ENCODE peak calls at places on chromosome 3, in five cellular contexts. H, X, L, E and P are unnamed samples.

GRCh38 chr3:129690406-129690805 is 83.9 kb upstream of the PLXND1 start:
- DNase-seq in H (no peak), X (peak), L (peak), E (peak), P (peak)

GRCh38 chr3:117059990-117060338 is 350.4 kb downstream of the TUSC7 start:
- DNase-seq in H (no peak), X (no peak), L (no peak), E (no peak), P (no peak)

GRCh38 chr3:63908081-63908736 is 4.0 kb downstream of the SCAANT1 start:
- DNase-seq in H (no peak), X (peak), L (no peak), E (no peak), P (peak)

GRCh38 chr3:11563749-11564148 is 80.0 kb downstream of the VGLL4 start:
- DNase-seq in H (no peak), X (no peak), L (no peak), E (no peak), P (no peak)

GRCh38 chr3:179565496-179565895 is 2.8 kb downstream of the ACTL6A start:
- DNase-seq in H (no peak), X (no peak), L (no peak), E (peak), P (no peak)

GRCh38 chr3:59563072-59563605 is 513.3 kb upstream of the CFAP20DC start:
- DNase-seq in H (no peak), X (no peak), L (no peak), E (no peak), P (no peak)

GRCh38 chr3:67362686-67363085 is 291.7 kb downstream of the SUCLG2 start:
- DNase-seq in H (no peak), X (peak), L (peak), E (no peak), P (no peak)

GRCh38 chr3:43316783-43317460 is 30.6 kb downstream of the SNRK start:
- DNase-seq in H (no peak), X (peak), L (peak), E (no peak), P (no peak)

GRCh38 chr3:11825271-11825670 is 21.4 kb downstream of the TAMM41 start:
- DNase-seq in H (no peak), X (no peak), L (no peak), E (no peak), P (no peak)

GRCh38 chr3:110138966-110139555 is 801.7 kb upstream of the DPPA4 start:
- DNase-seq in H (no peak), X (no peak), L (no peak), E (no peak), P (no peak)

GRCh38 chr3:24496529-24497482 is 2.2 kb upstream of the THRB start:
- DNase-seq in H (peak), X (peak), L (no peak), E (no peak), P (peak)

GRCh38 chr3:141386080-141386594 is 17.8 kb downstream of the ZBTB38 start:
- DNase-seq in H (no peak), X (no peak), L (no peak), E (no peak), P (no peak)

GRCh38 chr3:50136714-50137405 is 18.3 kb upstream of the SEMA3F start:
- DNase-seq in H (no peak), X (no peak), L (no peak), E (no peak), P (no peak)

GRCh38 chr3:30554317-30554690 is 52.1 kb upstream of the TGFBR2 start:
- DNase-seq in H (no peak), X (no peak), L (no peak), E (no peak), P (no peak)

GRCh38 chr3:71998995-71999673 is 214.2 kb upstream of the PROK2 start:
- DNase-seq in H (no peak), X (no peak), L (no peak), E (no peak), P (no peak)

GRCh38 chr3:52404391-52404790 is 40.5 kb downstream of the SEMA3G start:
- DNase-seq in H (no peak), X (no peak), L (no peak), E (no peak), P (no peak)

GRCh38 chr3:57059416-57059815 is 1.0 kb upstream of the SPATA12 start:
- DNase-seq in H (no peak), X (no peak), L (no peak), E (no peak), P (no peak)

GRCh38 chr3:97821413-97821809 is 400 bp upstream of the CRYBG3 start:
- DNase-seq in H (peak), X (no peak), L (peak), E (no peak), P (peak)

GRCh38 chr3:81005992-81006391 is 755.5 kb downstream of the GBE1 start:
- DNase-seq in H (no peak), X (no peak), L (no peak), E (no peak), P (no peak)

GRCh38 chr3:187342255-187342654 is 25.9 kb upstream of the RTP4 start:
- DNase-seq in H (no peak), X (no peak), L (no peak), E (no peak), P (no peak)

GRCh38 chr3:13171704-13172643 is 98.7 kb upstream of the IQSEC1 start:
- DNase-seq in H (no peak), X (no peak), L (no peak), E (no peak), P (no peak)

GRCh38 chr3:45608296-45608695 is 13.7 kb downstream of the LIMD1 start:
- DNase-seq in H (no peak), X (no peak), L (no peak), E (no peak), P (no peak)

GRCh38 chr3:121491683-121492082 is 54.1 kb downstream of the POLQ start:
- DNase-seq in H (no peak), X (no peak), L (no peak), E (no peak), P (no peak)

GRCh38 chr3:155670320-155670719 is 74.6 kb downstream of the PLCH1 start:
- DNase-seq in H (no peak), X (no peak), L (no peak), E (no peak), P (no peak)

GRCh38 chr3:190586631-190587000 is 72.7 kb downstream of the IL1RAP start:
- DNase-seq in H (no peak), X (no peak), L (no peak), E (no peak), P (no peak)

GRCh38 chr3:39644176-39644575 is 165.2 kb upstream of the MYRIP start:
- DNase-seq in H (no peak), X (no peak), L (no peak), E (no peak), P (no peak)

GRCh38 chr3:16704938-16705337 is 99.7 kb upstream of the DAZL start:
- DNase-seq in H (no peak), X (no peak), L (no peak), E (no peak), P (no peak)

GRCh38 chr3:7543294-7543693 is 682.4 kb downstream of the GRM7 start:
- DNase-seq in H (no peak), X (no peak), L (no peak), E (no peak), P (no peak)
- TF ChIP-seq SUZ12 in H (no peak), X (no peak), L (no peak), E (no peak), P (no peak)

GRCh38 chr3:143283432-143284128 is 164.0 kb downstream of the CHST2 start:
- DNase-seq in H (no peak), X (no peak), L (no peak), E (no peak), P (no peak)
- TF ChIP-seq SUZ12 in H (no peak), X (no peak), L (no peak), E (no peak), P (no peak)

GRCh38 chr3:105385868-105386508 is 19.3 kb downstream of the ALCAM start:
- DNase-seq in H (no peak), X (no peak), L (no peak), E (no peak), P (no peak)
- TF ChIP-seq SUZ12 in H (no peak), X (no peak), L (no peak), E (no peak), P (no peak)

DNA sequence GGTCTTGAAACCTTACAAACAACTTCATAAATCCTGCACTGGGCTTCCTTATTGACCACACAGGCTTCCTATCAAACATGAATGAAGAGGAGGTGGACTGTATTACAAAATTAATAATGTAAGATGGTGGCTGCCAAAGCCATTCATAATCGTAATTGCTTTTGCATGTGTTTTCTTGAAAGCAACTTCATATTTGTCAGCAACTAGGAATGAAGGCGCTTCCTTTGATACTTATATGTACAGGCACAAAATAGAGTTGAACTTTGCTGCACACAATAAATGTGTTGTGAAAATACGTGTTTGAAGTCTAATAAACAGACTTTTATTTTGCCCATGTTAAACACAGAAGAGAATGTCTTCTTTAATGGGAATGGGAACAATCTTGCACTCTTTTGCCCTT is 72.1 kb upstream of the OXTR start:
- DNase-seq in H (no peak), X (no peak), L (no peak), E (no peak), P (no peak)
- TF ChIP-seq SUZ12 in H (no peak), X (no peak), L (no peak), E (no peak), P (no peak)

DNA sequence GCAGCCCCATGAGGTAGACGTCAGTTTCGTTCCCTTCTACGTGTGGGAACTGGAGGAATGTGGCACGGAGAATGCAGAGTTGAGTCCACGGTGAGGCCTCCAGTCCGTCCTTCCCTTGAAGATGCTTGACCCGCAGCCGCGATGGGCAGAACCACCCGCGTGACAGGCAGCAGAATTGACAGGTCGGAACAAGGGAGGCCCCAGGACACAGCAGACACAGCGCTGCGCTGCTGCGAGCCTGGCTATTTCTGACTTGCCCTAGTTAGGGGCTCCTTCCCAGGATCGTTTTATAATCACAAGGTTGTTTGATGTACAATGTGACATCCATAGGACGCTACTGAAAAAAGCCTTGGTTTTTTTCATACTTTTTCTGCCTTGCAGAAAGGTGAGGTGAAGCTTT is 9.5 kb upstream of the TMEM41A start:
- DNase-seq in H (no peak), X (no peak), L (no peak), E (no peak), P (no peak)
- TF ChIP-seq SUZ12 in H (no peak), X (no peak), L (no peak), E (no peak), P (no peak)

GRCh38 chr3:154143873-154144272 is 22.7 kb downstream of the ARHGEF26 start:
- DNase-seq in H (no peak), X (no peak), L (no peak), E (no peak), P (no peak)
- TF ChIP-seq SUZ12 in H (no peak), X (no peak), L (no peak), E (no peak), P (no peak)

GRCh38 chr3:112640333-112640863 is 545 bp downstream of the CCDC80 start:
- DNase-seq in H (no peak), X (no peak), L (no peak), E (no peak), P (no peak)
- TF ChIP-seq SUZ12 in H (no peak), X (no peak), L (no peak), E (no peak), P (no peak)

GRCh38 chr3:87147562-87147961 is 79.5 kb upstream of the CHMP2B start:
- DNase-seq in H (no peak), X (no peak), L (no peak), E (no peak), P (no peak)

GRCh38 chr3:87148020-87148419 is 79.1 kb upstream of the CHMP2B start:
- DNase-seq in H (no peak), X (peak), L (no peak), E (no peak), P (no peak)

DNA sequence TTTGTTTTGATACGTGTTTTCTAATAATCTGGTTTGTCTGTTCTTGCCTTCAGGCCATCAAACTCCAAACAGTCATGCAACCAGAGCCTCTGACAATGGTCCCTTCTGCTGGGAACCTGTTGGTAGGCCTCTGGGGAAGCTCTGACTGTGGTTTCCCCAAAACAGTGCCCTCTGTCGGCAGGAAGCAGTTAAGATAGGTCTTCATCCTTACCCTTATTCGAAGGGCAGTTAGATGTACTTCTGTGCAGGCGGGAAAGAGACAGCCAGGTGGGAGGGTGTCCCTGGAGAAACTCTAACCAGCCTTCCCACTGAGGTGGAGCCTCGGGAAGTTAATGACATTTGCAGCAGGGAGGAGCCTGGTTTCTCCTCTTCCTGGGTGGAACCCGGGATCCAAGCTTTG is 81.6 kb upstream of the CHMP2B start:
- DNase-seq in H (peak), X (peak), L (peak), E (no peak), P (no peak)
- TF ChIP-seq SUZ12 in H (no peak), X (no peak), L (no peak), E (no peak), P (no peak)

GRCh38 chr3:174333640-174334039 is 525.5 kb upstream of the NAALADL2 start:
- DNase-seq in H (no peak), X (no peak), L (no peak), E (no peak), P (no peak)
- TF ChIP-seq SUZ12 in H (no peak), X (no peak), L (no peak), E (no peak), P (no peak)